ENCODE peak calls at places on chromosomes 2 and 18, in five cellular contexts. One of them, this sample, is unnamed.

GRCh38 chr2:96788393-96789244 is 27.4 kb upstream of the CNNM3 start:
- DNase-seq in GM12878: no peak
- DNase-seq in H1: no peak
- DNase-seq in HepG2: no peak
- DNase-seq in K562: no peak
- DNase-seq in this sample: peak; percentile 80

GRCh38 chr18:34977787-34978532 is 63.3 kb upstream of the MAPRE2 start:
- DNase-seq in GM12878: no peak
- DNase-seq in H1: no peak
- DNase-seq in HepG2: no peak
- DNase-seq in K562: peak; percentile 34
- DNase-seq in this sample: peak; percentile 39

GRCh38 chr2:43636616-43637015 is 444 bp upstream of the PLEKHH2 start:
- DNase-seq in GM12878: no peak
- DNase-seq in H1: no peak
- DNase-seq in HepG2: no peak
- DNase-seq in K562: no peak
- DNase-seq in this sample: no peak

GRCh38 chr2:117789505-117789904 is 25.0 kb upstream of the DDX18 start:
- DNase-seq in GM12878: no peak
- DNase-seq in H1: no peak
- DNase-seq in HepG2: no peak
- DNase-seq in K562: no peak
- DNase-seq in this sample: no peak

GRCh38 chr2:73141896-73142295 is 29.1 kb upstream of the RAB11FIP5 start:
- DNase-seq in GM12878: no peak
- DNase-seq in H1: no peak
- DNase-seq in HepG2: no peak
- DNase-seq in K562: no peak
- DNase-seq in this sample: no peak

GRCh38 chr2:68365087-68365486 is at the start of gene PLEK:
- DNase-seq in GM12878: no peak
- DNase-seq in H1: no peak
- DNase-seq in HepG2: no peak
- DNase-seq in K562: no peak
- DNase-seq in this sample: no peak

GRCh38 chr2:151478011-151478410 is 68.3 kb downstream of the RIF1 start:
- DNase-seq in GM12878: no peak
- DNase-seq in H1: no peak
- DNase-seq in HepG2: no peak
- DNase-seq in K562: no peak
- DNase-seq in this sample: no peak

GRCh38 chr2:121408641-121409040 is 122.0 kb upstream of the RNU4ATAC start:
- DNase-seq in GM12878: no peak
- DNase-seq in H1: no peak
- DNase-seq in HepG2: no peak
- DNase-seq in K562: no peak
- DNase-seq in this sample: no peak

GRCh38 chr2:16584094-16584493 is 81.5 kb downstream of the CYRIA start:
- DNase-seq in GM12878: no peak
- DNase-seq in H1: no peak
- DNase-seq in HepG2: no peak
- DNase-seq in K562: no peak
- DNase-seq in this sample: no peak

GRCh38 chr2:44543773-44544725 is 182.3 kb downstream of the CAMKMT start:
- DNase-seq in GM12878: no peak
- DNase-seq in H1: peak; percentile 58
- DNase-seq in HepG2: no peak
- DNase-seq in K562: no peak
- DNase-seq in this sample: peak; percentile 57

GRCh38 chr18:9782073-9782857 is 74.2 kb downstream of the RAB31 start:
- DNase-seq in GM12878: no peak
- DNase-seq in H1: no peak
- DNase-seq in HepG2: no peak
- DNase-seq in K562: no peak
- DNase-seq in this sample: no peak

GRCh38 chr18:76246579-76246978 is 248.5 kb downstream of the ZNF516 start:
- DNase-seq in GM12878: no peak
- DNase-seq in H1: no peak
- DNase-seq in HepG2: no peak
- DNase-seq in K562: no peak
- DNase-seq in this sample: no peak

GRCh38 chr2:63283273-63283672 is 232.6 kb downstream of the OTX1 start:
- DNase-seq in GM12878: no peak
- DNase-seq in H1: no peak
- DNase-seq in HepG2: no peak
- DNase-seq in K562: no peak
- DNase-seq in this sample: no peak

GRCh38 chr2:6826081-6826913 is 39.4 kb downstream of the CMPK2 start:
- DNase-seq in GM12878: peak; percentile 58
- DNase-seq in H1: no peak
- DNase-seq in HepG2: peak; percentile 32
- DNase-seq in K562: peak; percentile 86
- DNase-seq in this sample: no peak

GRCh38 chr2:173226899-173227692 is 127.6 kb upstream of the CDCA7 start:
- DNase-seq in GM12878: no peak
- DNase-seq in H1: no peak
- DNase-seq in HepG2: peak; percentile 85
- DNase-seq in K562: no peak
- DNase-seq in this sample: no peak

GRCh38 chr2:188902906-188903305 is 71.3 kb upstream of the COL3A1 start:
- DNase-seq in GM12878: no peak
- DNase-seq in H1: no peak
- DNase-seq in HepG2: no peak
- DNase-seq in K562: no peak
- DNase-seq in this sample: no peak

GRCh38 chr2:113829270-113829669 is 60.6 kb upstream of the ACTR3 start:
- DNase-seq in GM12878: no peak
- DNase-seq in H1: no peak
- DNase-seq in HepG2: no peak
- DNase-seq in K562: no peak
- DNase-seq in this sample: no peak

GRCh38 chr2:112021781-112022231 is 33.3 kb upstream of the TMEM87B start:
- DNase-seq in GM12878: no peak
- DNase-seq in H1: no peak
- DNase-seq in HepG2: no peak
- DNase-seq in K562: peak; percentile 59
- DNase-seq in this sample: no peak

GRCh38 chr2:190910341-190911136 is 29.9 kb downstream of the GLS start:
- DNase-seq in GM12878: no peak
- DNase-seq in H1: no peak
- DNase-seq in HepG2: no peak
- DNase-seq in K562: no peak
- DNase-seq in this sample: no peak

GRCh38 chr2:105553538-105554196 is 154.8 kb upstream of the FHL2 start:
- DNase-seq in GM12878: no peak
- DNase-seq in H1: no peak
- DNase-seq in HepG2: no peak
- DNase-seq in K562: no peak
- DNase-seq in this sample: no peak

GRCh38 chr2:9771481-9772017 is 71.7 kb upstream of the TAF1B start:
- DNase-seq in GM12878: no peak
- DNase-seq in H1: no peak
- DNase-seq in HepG2: peak; percentile 44
- DNase-seq in K562: no peak
- DNase-seq in this sample: peak; percentile 63

GRCh38 chr2:230870544-230871360 is 6.0 kb downstream of the ITM2C start:
- DNase-seq in GM12878: no peak
- DNase-seq in H1: no peak
- DNase-seq in HepG2: no peak
- DNase-seq in K562: no peak
- DNase-seq in this sample: peak; percentile 76

GRCh38 chr2:144834954-144835633 is 315.2 kb upstream of the ZEB2 start:
- DNase-seq in GM12878: no peak
- DNase-seq in H1: no peak
- DNase-seq in HepG2: no peak
- DNase-seq in K562: peak; percentile 20
- DNase-seq in this sample: no peak

GRCh38 chr2:231321556-231322334 is 73.8 kb upstream of the B3GNT7 start:
- DNase-seq in GM12878: no peak
- DNase-seq in H1: no peak
- DNase-seq in HepG2: no peak
- DNase-seq in K562: no peak
- DNase-seq in this sample: no peak

GRCh38 chr2:25853038-25853638 is 25.1 kb downstream of the ASXL2 start:
- DNase-seq in GM12878: no peak
- DNase-seq in H1: no peak
- DNase-seq in HepG2: no peak
- DNase-seq in K562: peak; percentile 27
- DNase-seq in this sample: no peak

GRCh38 chr18:50947899-50948298 is 19.9 kb upstream of the ELAC1 start:
- DNase-seq in GM12878: no peak
- DNase-seq in H1: no peak
- DNase-seq in HepG2: no peak
- DNase-seq in K562: no peak
- DNase-seq in this sample: no peak

GRCh38 chr2:240322231-240322955 is 113.1 kb upstream of the GPC1 start:
- DNase-seq in GM12878: no peak
- DNase-seq in H1: no peak
- DNase-seq in HepG2: no peak
- DNase-seq in K562: no peak
- DNase-seq in this sample: peak; percentile 20

GRCh38 chr2:182763311-182763912 is 47.4 kb downstream of the DNAJC10 start:
- DNase-seq in GM12878: no peak
- DNase-seq in H1: no peak
- DNase-seq in HepG2: peak; percentile 62
- DNase-seq in K562: peak; percentile 35
- DNase-seq in this sample: peak; percentile 19

GRCh38 chr2:166610180-166610919 is 116.3 kb upstream of the SCN7A start:
- DNase-seq in GM12878: no peak
- DNase-seq in H1: no peak
- DNase-seq in HepG2: no peak
- DNase-seq in K562: no peak
- DNase-seq in this sample: no peak

GRCh38 chr2:240604939-240605716 is 18.6 kb downstream of the CAPN10 start:
- DNase-seq in GM12878: no peak
- DNase-seq in H1: no peak
- DNase-seq in HepG2: peak; percentile 71
- DNase-seq in K562: no peak
- DNase-seq in this sample: no peak

GRCh38 chr2:174699993-174700766 is 64.1 kb downstream of the CHRNA1 start:
- DNase-seq in GM12878: no peak
- DNase-seq in H1: no peak
- DNase-seq in HepG2: peak; percentile 40
- DNase-seq in K562: peak; percentile 63
- DNase-seq in this sample: peak; percentile 69

GRCh38 chr18:50644807-50645206 is 84.9 kb downstream of the MAPK4 start:
- DNase-seq in GM12878: no peak
- DNase-seq in H1: peak; percentile 56
- DNase-seq in HepG2: peak; percentile 33
- DNase-seq in K562: peak; percentile 21
- DNase-seq in this sample: peak; percentile 27

GRCh38 chr2:105052773-105053172 is 14.9 kb downstream of the MRPS9 start:
- DNase-seq in GM12878: no peak
- DNase-seq in H1: no peak
- DNase-seq in HepG2: peak; percentile 74
- DNase-seq in K562: peak; percentile 54
- DNase-seq in this sample: no peak

GRCh38 chr2:239268082-239268481 is 132.7 kb downstream of the HDAC4 start:
- DNase-seq in GM12878: no peak
- DNase-seq in H1: no peak
- DNase-seq in HepG2: no peak
- DNase-seq in K562: no peak
- DNase-seq in this sample: no peak

DNA sequence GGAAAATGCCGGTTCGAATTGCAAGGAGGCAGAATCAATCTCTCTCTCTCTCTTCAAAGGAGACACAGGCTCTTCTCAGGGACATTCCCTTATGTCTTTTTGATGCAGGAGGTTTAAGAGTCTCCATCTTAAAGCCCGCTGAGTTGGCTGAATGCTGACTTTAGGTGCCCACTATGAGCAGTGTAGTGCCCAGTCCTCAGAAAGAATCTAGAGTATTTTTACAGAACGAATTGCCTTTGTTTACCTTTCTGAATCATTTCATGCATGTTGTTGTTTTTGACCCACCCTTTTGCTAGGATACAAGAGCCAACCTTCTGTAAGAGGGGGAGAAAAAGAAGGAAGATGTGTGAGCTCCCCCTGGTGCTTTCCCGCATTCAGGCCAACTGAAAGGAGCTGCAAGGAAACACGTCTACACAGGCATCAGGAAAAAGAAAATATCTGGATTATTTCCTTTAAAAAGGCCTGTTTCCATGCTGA is 193.5 kb upstream of the TCF4 start:
- DNase-seq in GM12878: no peak
- DNase-seq in H1: no peak
- DNase-seq in HepG2: no peak
- DNase-seq in K562: peak; percentile 42
- DNase-seq in this sample: peak; percentile 74
- TF ChIP-seq GABPA in GM12878: no peak
- TF ChIP-seq GABPA in H1: no peak
- TF ChIP-seq GABPA in HepG2: no peak
- TF ChIP-seq GABPA in K562: no peak
- TF ChIP-seq GABPA in this sample: no peak

GRCh38 chr2:160453111-160453820 is 40.3 kb downstream of the RBMS1 start:
- DNase-seq in GM12878: no peak
- DNase-seq in H1: no peak
- DNase-seq in HepG2: no peak
- DNase-seq in K562: no peak
- DNase-seq in this sample: no peak
- H3K79me2 ChIP-seq in GM12878: no peaks in the 10 kb centered on the region
- H3K79me2 ChIP-seq in H1: peaks cover 39% of the 10 kb centered on the region
- H3K79me2 ChIP-seq in HepG2: peaks cover 28% of the 10 kb centered on the region
- H3K79me2 ChIP-seq in K562: no peaks in the 10 kb centered on the region
- H3K79me2 ChIP-seq in this sample: peaks cover 71% of the 10 kb centered on the region

GRCh38 chr18:57353940-57354461 is 1.6 kb downstream of the ST8SIA3 start:
- DNase-seq in GM12878: no peak
- DNase-seq in H1: peak; percentile 67
- DNase-seq in HepG2: peak; percentile 2
- DNase-seq in K562: peak; percentile 54
- DNase-seq in this sample: peak; percentile 77
- TF ChIP-seq TAF1 in GM12878: no peak
- TF ChIP-seq TAF1 in H1: peak; percentile 57
- TF ChIP-seq TAF1 in HepG2: no peak
- TF ChIP-seq TAF1 in K562: no peak
- TF ChIP-seq TAF1 in this sample: no peak

GRCh38 chr18:24659837-24660720 is 199.6 kb downstream of the HRH4 start:
- DNase-seq in GM12878: no peak
- DNase-seq in H1: no peak
- DNase-seq in HepG2: no peak
- DNase-seq in K562: no peak
- DNase-seq in this sample: no peak

GRCh38 chr18:24656044-24656443 is 195.6 kb downstream of the HRH4 start:
- DNase-seq in GM12878: no peak
- DNase-seq in H1: no peak
- DNase-seq in HepG2: no peak
- DNase-seq in K562: no peak
- DNase-seq in this sample: no peak

GRCh38 chr18:24658302-24658701 is 197.9 kb downstream of the HRH4 start:
- DNase-seq in GM12878: no peak
- DNase-seq in H1: no peak
- DNase-seq in HepG2: no peak
- DNase-seq in K562: no peak
- DNase-seq in this sample: no peak

GRCh38 chr18:24657461-24657860 is 197.0 kb downstream of the HRH4 start:
- DNase-seq in GM12878: no peak
- DNase-seq in H1: no peak
- DNase-seq in HepG2: no peak
- DNase-seq in K562: no peak
- DNase-seq in this sample: no peak

GRCh38 chr18:24656571-24656971 is 196.1 kb downstream of the HRH4 start:
- DNase-seq in GM12878: no peak
- DNase-seq in H1: no peak
- DNase-seq in HepG2: no peak
- DNase-seq in K562: no peak
- DNase-seq in this sample: no peak
- TF ChIP-seq GABPA in GM12878: no peak
- TF ChIP-seq GABPA in H1: no peak
- TF ChIP-seq GABPA in HepG2: no peak
- TF ChIP-seq GABPA in K562: no peak
- TF ChIP-seq GABPA in this sample: no peak